ENCODE peak calls at places on chromosomes 12 and 14, in five cellular contexts. Y is NCI-H1417; I is B cell; M is activated CD4-positive, alpha-beta memory T cell treated with anti-CD3 and anti-CD28 coated beads, Interleukin-2, amount 10 ng/mL, durations not matched to agents 7 days and 5 days; V is progenitor cell of endocrine pancreas. H is an unnamed sample.

GRCh38 chr12:78562358-78563205 is 302.0 kb upstream of the SYT1 start:
- DNase-seq in Y (peak; percentile 36), I (no peak), M (no peak), V (no peak), H (no peak)

GRCh38 chr12:18696971-18697602 is 40.7 kb downstream of the PLCZ1 start:
- DNase-seq in Y (no peak), I (no peak), M (no peak), V (no peak), H (no peak)

GRCh38 chr14:101120636-101121398 is 217.3 kb upstream of the RTL1 start:
- DNase-seq in Y (no peak), I (peak; percentile 74), M (peak; percentile 15), V (no peak), H (peak; percentile 43)

GRCh38 chr14:25381498-25381897 is 331.6 kb upstream of the STXBP6 start:
- DNase-seq in Y (no peak), I (no peak), M (no peak), V (no peak), H (no peak)

GRCh38 chr12:106866426-106867080 is 89.2 kb upstream of the TMEM263 start:
- DNase-seq in Y (no peak), I (no peak), M (no peak), V (no peak), H (no peak)

GRCh38 chr14:100547633-100548294 is 39.5 kb downstream of the BEGAIN start:
- DNase-seq in Y (no peak), I (peak; percentile 62), M (peak; percentile 52), V (no peak), H (peak; percentile 64)

GRCh38 chr12:74449872-74450271 is 87.8 kb upstream of the ATXN7L3B start:
- DNase-seq in Y (no peak), I (no peak), M (no peak), V (no peak), H (no peak)

GRCh38 chr14:53306926-53307325 is 153.8 kb upstream of the DDHD1 start:
- DNase-seq in Y (no peak), I (no peak), M (no peak), V (no peak), H (no peak)

GRCh38 chr12:13347241-13348043 is 150.9 kb downstream of the EMP1 start:
- DNase-seq in Y (no peak), I (no peak), M (no peak), V (no peak), H (no peak)

GRCh38 chr12:23098110-23099049 is 473.4 kb downstream of the ETNK1 start:
- DNase-seq in Y (no peak), I (no peak), M (no peak), V (no peak), H (no peak)

GRCh38 chr12:58416211-58416610 is 474.8 kb downstream of the ATP23 start:
- DNase-seq in Y (no peak), I (no peak), M (no peak), V (no peak), H (no peak)

GRCh38 chr14:49945448-49946319 is 52.8 kb downstream of the ARF6 start:
- DNase-seq in Y (no peak), I (no peak), M (peak; percentile 26), V (no peak), H (peak; percentile 42)

GRCh38 chr14:94110552-94111181 is at the start of gene IFI27:
- DNase-seq in Y (no peak), I (no peak), M (no peak), V (no peak), H (peak; percentile 46)

GRCh38 chr12:29187756-29188155 is 38.7 kb downstream of the FAR2 start:
- DNase-seq in Y (no peak), I (no peak), M (no peak), V (no peak), H (no peak)

GRCh38 chr12:88243886-88244491 is 101.9 kb downstream of the TMTC3 start:
- DNase-seq in Y (no peak), I (no peak), M (no peak), V (no peak), H (no peak)

GRCh38 chr12:25025951-25026490 is 77.1 kb upstream of the BCAT1 start:
- DNase-seq in Y (no peak), I (no peak), M (no peak), V (no peak), H (no peak)

GRCh38 chr14:91373591-91374245 is 43.9 kb downstream of the CCDC88C start:
- DNase-seq in Y (peak; percentile 53), I (no peak), M (peak; percentile 69), V (no peak), H (peak; percentile 81)

GRCh38 chr12:7221486-7221885 is 32.0 kb downstream of the PEX5 start:
- DNase-seq in Y (no peak), I (no peak), M (no peak), V (no peak), H (no peak)

GRCh38 chr12:126369487-126370463 is 1304.5 kb downstream of the AACS start:
- DNase-seq in Y (no peak), I (no peak), M (no peak), V (no peak), H (no peak)

GRCh38 chr12:90940872-90941499 is 14.0 kb downstream of the CCER1 start:
- DNase-seq in Y (peak; percentile 61), I (peak; percentile 13), M (no peak), V (no peak), H (no peak)

GRCh38 chr12:43349863-43350262 is 202.1 kb downstream of the ADAMTS20 start:
- DNase-seq in Y (no peak), I (no peak), M (no peak), V (no peak), H (no peak)

GRCh38 chr14:23366163-23366921 is 1.4 kb upstream of the EFS start:
- DNase-seq in Y (no peak), I (no peak), M (no peak), V (peak; percentile 68), H (no peak)

GRCh38 chr12:1878695-1879094 is 39.8 kb downstream of the CACNA2D4 start:
- DNase-seq in Y (no peak), I (no peak), M (no peak), V (no peak), H (no peak)

GRCh38 chr14:103194256-103195045 is 71.2 kb downstream of the TNFAIP2 start:
- DNase-seq in Y (no peak), I (no peak), M (no peak), V (no peak), H (no peak)

GRCh38 chr12:96587691-96588090 is 98.3 kb downstream of the CFAP54 start:
- DNase-seq in Y (no peak), I (no peak), M (no peak), V (no peak), H (no peak)

GRCh38 chr14:104268725-104269436 is 130.5 kb downstream of the KIF26A start:
- DNase-seq in Y (no peak), I (no peak), M (no peak), V (no peak), H (no peak)

GRCh38 chr14:88002421-88002820 is 2.5 kb upstream of the GPR65 start:
- DNase-seq in Y (no peak), I (no peak), M (no peak), V (no peak), H (peak; percentile 51)

GRCh38 chr14:72243894-72244293 is 311.7 kb downstream of the RGS6 start:
- DNase-seq in Y (no peak), I (no peak), M (no peak), V (no peak), H (no peak)

GRCh38 chr14:38262844-38263243 is 7.0 kb upstream of the CLEC14A start:
- DNase-seq in Y (no peak), I (no peak), M (no peak), V (no peak), H (no peak)

GRCh38 chr12:2582631-2583616 is 211.8 kb upstream of the FKBP4 start:
- DNase-seq in Y (peak; percentile 51), I (peak; percentile 48), M (peak; percentile 65), V (peak; percentile 84), H (peak; percentile 64)

GRCh38 chr12:93179792-93180191 is 197.9 kb upstream of the NUDT4 start:
- DNase-seq in Y (no peak), I (no peak), M (no peak), V (no peak), H (no peak)

GRCh38 chr12:89373772-89374572 is 21.7 kb upstream of the DUSP6 start:
- DNase-seq in Y (no peak), I (no peak), M (no peak), V (no peak), H (no peak)

H was measured in activated CD8-positive, alpha-beta memory T cell treated with anti-CD3 and anti-CD28 coated beads, Interleukin-2, amount 10 ng/mL, durations not matched to agents 7 days and 5 days.